ENCODE peak calls at places on chromosomes 5 and 9, in four cellular contexts. B is AG09309, K is fibroblast of mammary gland, R is breast epithelium. J is an unnamed sample.

GRCh38 chr5:177982072-177982727 is 13.8 kb downstream of the PROP1 start:
- DNase-seq in B (no peak), K (peak), R (no peak), J (no peak)

GRCh38 chr5:179297026-179297425 is 48.2 kb downstream of the ADAMTS2 start:
- DNase-seq in B (no peak), K (no peak), R (no peak), J (no peak)

GRCh38 chr9:125608488-125609224 is 98.4 kb downstream of the MAPKAP1 start:
- DNase-seq in B (no peak), K (peak), R (no peak), J (no peak)

GRCh38 chr5:150263801-150264621 is 25.6 kb downstream of the CAMK2A start:
- DNase-seq in B (peak), K (peak), R (peak), J (peak)

GRCh38 chr9:112820886-112821285 is 69.8 kb downstream of the SLC46A2 start:
- DNase-seq in B (peak), K (peak), R (no peak), J (no peak)

GRCh38 chr9:19154135-19154612 is 26.9 kb upstream of the PLIN2 start:
- DNase-seq in B (peak), K (peak), R (no peak), J (no peak)

GRCh38 chr5:74762599-74762998 is 4.3 kb downstream of the GFM2 start:
- DNase-seq in B (peak), K (peak), R (no peak), J (no peak)

GRCh38 chr5:151080620-151081425 is at the start of gene TNIP1:
- DNase-seq in B (peak), K (peak), R (peak), J (no peak)

GRCh38 chr9:95023217-95024003 is 294.1 kb downstream of the FANCC start:
- DNase-seq in B (peak), K (peak), R (no peak), J (no peak)

GRCh38 chr5:24226492-24226891 is 418.3 kb downstream of the CDH10 start:
- DNase-seq in B (no peak), K (peak), R (no peak), J (no peak)

GRCh38 chr9:99335280-99335679 is 113.2 kb downstream of the SEC61B start:
- DNase-seq in B (no peak), K (no peak), R (no peak), J (no peak)

GRCh38 chr5:142806769-142807377 is 36.7 kb downstream of the ARHGAP26 start:
- DNase-seq in B (no peak), K (no peak), R (no peak), J (no peak)

GRCh38 chr5:79023947-79024346 is 38.8 kb upstream of the ARSB start:
- DNase-seq in B (no peak), K (no peak), R (no peak), J (no peak)

GRCh38 chr5:75620184-75620959 is 9.1 kb downstream of the ANKDD1B start:
- DNase-seq in B (no peak), K (no peak), R (no peak), J (no peak)

GRCh38 chr5:167414611-167415010 is 876.8 kb upstream of the WWC1 start:
- DNase-seq in B (no peak), K (no peak), R (no peak), J (no peak)

GRCh38 chr5:87845734-87846133 is 422.9 kb downstream of the TMEM161B start:
- DNase-seq in B (no peak), K (no peak), R (no peak), J (no peak)

GRCh38 chr9:37215456-37216229 is 95.3 kb downstream of the ZCCHC7 start:
- DNase-seq in B (peak), K (peak), R (no peak), J (no peak)

GRCh38 chr5:72623936-72624335 is 116.7 kb upstream of the ZNF366 start:
- DNase-seq in B (no peak), K (no peak), R (no peak), J (no peak)

GRCh38 chr5:72558383-72558782 is 51.2 kb upstream of the ZNF366 start:
- DNase-seq in B (no peak), K (no peak), R (no peak), J (no peak)

GRCh38 chr5:97553829-97554452 is 370.9 kb upstream of the RIOK2 start:
- DNase-seq in B (peak), K (peak), R (no peak), J (no peak)

GRCh38 chr5:108650997-108651396 is 96.7 kb upstream of the FER start:
- DNase-seq in B (no peak), K (peak), R (no peak), J (no peak)

GRCh38 chr5:1875843-1876671 is 6.7 kb downstream of the IRX4 start:
- DNase-seq in B (no peak), K (no peak), R (no peak), J (no peak)

GRCh38 chr5:173800340-173800739 is 87.8 kb upstream of the CPEB4 start:
- DNase-seq in B (no peak), K (no peak), R (no peak), J (no peak)

GRCh38 chr9:137462396-137463193 is 3.5 kb upstream of the NSMF start:
- DNase-seq in B (no peak), K (no peak), R (no peak), J (no peak)

GRCh38 chr5:112024769-112025168 is 267.8 kb upstream of the NREP start:
- DNase-seq in B (no peak), K (no peak), R (no peak), J (no peak)

GRCh38 chr9:121914604-121915303 is 178.4 kb downstream of the TTLL11 start:
- DNase-seq in B (no peak), K (no peak), R (no peak), J (no peak)

GRCh38 chr9:124347206-124347967 is 67.9 kb downstream of the PSMB7 start:
- DNase-seq in B (no peak), K (no peak), R (no peak), J (no peak)

GRCh38 chr5:57736716-57737115 is 254.1 kb upstream of the ACTBL2 start:
- DNase-seq in B (no peak), K (peak), R (no peak), J (no peak)

GRCh38 chr9:114898741-114899140 is 31.6 kb downstream of the TNFSF8 start:
- DNase-seq in B (no peak), K (no peak), R (no peak), J (no peak)

GRCh38 chr5:135034186-135034962 is at the start of gene PITX1:
- DNase-seq in B (peak), K (peak), R (no peak), J (no peak)

GRCh38 chr9:113669523-113670115 is 206.1 kb downstream of the RGS3 start:
- DNase-seq in B (no peak), K (peak), R (no peak), J (no peak)

GRCh38 chr9:113538646-113539430 is 75.3 kb downstream of the RGS3 start:
- DNase-seq in B (no peak), K (no peak), R (no peak), J (no peak)

GRCh38 chr9:88258587-88258986 is 120.3 kb upstream of the SPATA31C2 start:
- DNase-seq in B (no peak), K (peak), R (peak), J (no peak)

GRCh38 chr9:5922192-5922591 is 31.5 kb downstream of the MLANA start:
- DNase-seq in B (no peak), K (no peak), R (no peak), J (no peak)

GRCh38 chr5:11038772-11039171 is 277.7 kb upstream of the DAP start:
- DNase-seq in B (no peak), K (no peak), R (no peak), J (no peak)

GRCh38 chr5:39464096-39464495 is 39.3 kb upstream of the DAB2 start:
- DNase-seq in B (peak), K (peak), R (no peak), J (no peak)

DNA sequence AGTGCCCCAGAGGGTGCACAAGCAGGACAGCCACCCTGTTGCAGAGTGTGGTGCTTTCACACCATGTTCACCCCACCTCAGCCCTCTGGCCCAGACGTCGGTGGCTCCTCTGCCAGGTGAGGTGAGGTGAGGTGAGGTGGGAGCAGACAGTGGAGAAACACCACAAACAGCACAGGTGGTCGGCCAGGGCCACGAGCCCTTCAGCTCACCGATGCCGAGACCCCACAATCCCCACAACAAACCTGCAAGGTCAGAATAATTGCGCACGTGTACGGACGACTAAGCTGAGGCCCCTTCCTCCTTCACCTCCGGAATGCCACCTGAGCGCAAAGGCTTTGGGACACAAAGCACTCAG is 10.5 kb downstream of the BRD3 start:
- DNase-seq in B (no peak), K (no peak), R (no peak), J (no peak)
- TF ChIP-seq CTCF in B (no peak), K (no peak), R (no peak), J (no peak)

GRCh38 chr5:148297695-148298094 is 14.5 kb upstream of the SPINK7 start:
- DNase-seq in B (no peak), K (peak), R (no peak), J (no peak)
- TF ChIP-seq CTCF in B (no peak), K (no peak), R (no peak), J (no peak)

DNA sequence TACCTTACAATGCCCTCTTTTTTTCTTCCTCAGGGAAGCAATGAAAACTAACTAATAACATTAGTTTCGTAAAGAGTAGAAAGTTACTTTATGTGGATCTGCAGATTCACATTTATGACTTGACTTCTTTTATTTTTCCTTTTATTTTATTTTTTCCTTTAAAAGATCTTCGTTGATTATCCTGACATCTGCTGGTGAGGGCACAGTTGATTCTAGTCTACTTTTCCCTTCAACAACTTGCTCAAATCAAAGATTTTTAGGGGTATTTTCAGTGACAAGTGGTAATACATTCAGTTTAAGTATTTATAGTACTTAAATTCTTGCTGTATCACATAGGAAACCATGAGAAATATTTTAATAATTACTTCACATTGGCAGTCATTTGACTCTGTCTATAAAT is 4.9 kb downstream of the EDIL3 start:
- DNase-seq in B (no peak), K (no peak), R (no peak), J (no peak)
- TF ChIP-seq CTCF in B (peak), K (no peak), R (no peak), J (no peak)

DNA sequence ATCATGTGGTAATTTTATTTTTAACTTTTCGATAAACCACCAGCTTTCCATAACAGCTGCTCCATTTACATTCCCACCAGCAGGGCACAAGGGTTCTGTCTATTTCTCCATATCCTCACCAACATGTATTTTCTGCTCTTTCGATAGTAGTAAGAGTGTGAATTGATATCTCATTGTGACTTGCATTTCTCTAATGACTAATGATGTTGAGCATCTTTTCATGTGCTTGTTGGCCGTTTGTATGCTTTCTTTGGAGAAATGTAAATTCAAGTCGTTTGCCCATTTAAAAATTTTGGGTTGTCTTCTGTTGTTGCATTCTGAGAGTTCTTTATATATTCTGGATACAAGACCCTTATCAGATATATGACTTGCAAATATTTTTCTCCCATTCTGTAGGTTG is 45.9 kb downstream of the PSD2 start:
- DNase-seq in B (no peak), K (no peak), R (no peak), J (no peak)
- TF ChIP-seq CTCF in B (peak), K (peak), R (no peak), J (no peak)

GRCh38 chr5:139886213-139886612 is 90.6 kb downstream of the PSD2 start:
- DNase-seq in B (no peak), K (no peak), R (no peak), J (no peak)
- TF ChIP-seq CTCF in B (no peak), K (no peak), R (no peak), J (no peak)